ENCODE peak calls at places on chromosomes 2 and 18, in five cellular contexts. C is cardiac fibroblast, U is brain microvascular endothelial cell, J is endodermal cell, T is EH. K is an unnamed sample.

GRCh38 chr2:171523969-171524401 is 1.7 kb downstream of the CYBRD1 start:
- DNase-seq in U (no peak), T (no peak), J (peak; percentile 80), C (peak; percentile 70), K (peak; percentile 25)

GRCh38 chr2:205681836-205682238 is 464 bp upstream of the NRP2 start:
- DNase-seq in J (peak; percentile 71), C (no peak), T (no peak), U (no peak), K (no peak)

GRCh38 chr2:173553589-173553988 is 198.9 kb downstream of the CDCA7 start:
- DNase-seq in C (no peak), U (peak; percentile 40), J (no peak), T (peak; percentile 87), K (no peak)

GRCh38 chr18:44731160-44731865 is 50.6 kb downstream of the SETBP1 start:
- DNase-seq in C (no peak), U (no peak), J (no peak), T (no peak), K (no peak)

GRCh38 chr2:27071990-27072830 is 756 bp upstream of the OST4 start:
- DNase-seq in C (peak; percentile 93), U (no peak), J (peak; percentile 81), T (peak; percentile 72), K (peak; percentile 48)

GRCh38 chr2:65660340-65660739 is 227.9 kb upstream of the SPRED2 start:
- DNase-seq in J (no peak), C (no peak), U (peak; percentile 20), T (peak; percentile 72), K (no peak)

GRCh38 chr18:79940814-79941472 is 10.5 kb downstream of the SLC66A2 start:
- DNase-seq in T (no peak), C (no peak), U (no peak), J (peak; percentile 32), K (no peak)

GRCh38 chr2:10238991-10239485 is 63.7 kb upstream of the HPCAL1 start:
- DNase-seq in J (peak; percentile 22), U (no peak), T (no peak), C (no peak), K (no peak)

GRCh38 chr2:175107146-175107545 is 60.9 kb downstream of the ATF2 start:
- DNase-seq in U (no peak), C (no peak), J (no peak), T (peak; percentile 59), K (no peak)

GRCh38 chr2:182014284-182014683 is 28.6 kb downstream of the PPP1R1C start:
- DNase-seq in J (peak; percentile 63), C (no peak), T (no peak), U (no peak), K (no peak)